ENCODE peak calls at places on chromosome 6, in six cellular contexts. P is activated naive CD8-positive, alpha-beta T cell treated with anti-CD3 and anti-CD28 coated beads, Interleukin-2, amount 50 U/mL, for 24 hours; R is stimulated activated CD8-positive, alpha-beta memory T cell treated with anti-CD3 and anti-CD28 coated beads, Interleukin-7, amount 100 ng/mL, for 1 hour; Q is adipocyte; O is ACHN; S is T follicular helper cell. Y is an unnamed sample.

GRCh38 chr6:70474751-70475150 is 61.4 kb downstream of the FAM135A start:
- DNase-seq in P (no peak), R (no peak), Q (no peak), O (no peak), S (no peak), Y (no peak)

GRCh38 chr6:17879224-17879623 is 108.2 kb downstream of the KIF13A start:
- DNase-seq in P (no peak), R (no peak), Q (no peak), O (no peak), S (no peak), Y (peak)

GRCh38 chr6:134851548-134851947 is 98.4 kb downstream of the ALDH8A1 start:
- DNase-seq in P (no peak), R (no peak), Q (no peak), O (no peak), S (no peak), Y (no peak)

GRCh38 chr6:159254186-159254585 is 85.0 kb downstream of the FNDC1 start:
- DNase-seq in P (no peak), R (no peak), Q (peak), O (no peak), S (no peak), Y (no peak)

GRCh38 chr6:153644000-153644399 is 395.0 kb upstream of the OPRM1 start:
- DNase-seq in P (no peak), R (no peak), Q (no peak), O (no peak), S (no peak), Y (no peak)

GRCh38 chr6:29757282-29757681 is 34.0 kb downstream of the HLA-F start:
- DNase-seq in P (no peak), R (no peak), Q (no peak), O (no peak), S (no peak), Y (no peak)

GRCh38 chr6:156557269-156557885 is 219.8 kb upstream of the ARID1B start:
- DNase-seq in P (no peak), R (no peak), Q (no peak), O (no peak), S (no peak), Y (peak)

GRCh38 chr6:20334334-20334733 is 67.3 kb upstream of the E2F3 start:
- DNase-seq in P (no peak), R (no peak), Q (no peak), O (no peak), S (no peak), Y (no peak)

GRCh38 chr6:17907467-17908229 is 79.8 kb downstream of the KIF13A start:
- DNase-seq in P (no peak), R (no peak), Q (peak), O (peak), S (no peak), Y (peak)

GRCh38 chr6:54404791-54405190 is 96.5 kb downstream of the TINAG start:
- DNase-seq in P (no peak), R (no peak), Q (no peak), O (no peak), S (no peak), Y (no peak)

GRCh38 chr6:33770116-33770832 is 18.7 kb downstream of the LEMD2 start:
- DNase-seq in P (no peak), R (no peak), Q (no peak), O (no peak), S (no peak), Y (no peak)

GRCh38 chr6:39009476-39009875 is 39.1 kb upstream of the GLP1R start:
- DNase-seq in P (no peak), R (no peak), Q (no peak), O (no peak), S (no peak), Y (no peak)

GRCh38 chr6:89353702-89354392 is 1.3 kb upstream of the UBE2J1 start:
- DNase-seq in P (no peak), R (no peak), Q (no peak), O (no peak), S (no peak), Y (no peak)

GRCh38 chr6:167714166-167714565 is 112.5 kb upstream of the AFDN start:
- DNase-seq in P (no peak), R (no peak), Q (no peak), O (no peak), S (no peak), Y (no peak)

GRCh38 chr6:167747152-167747427 is 79.6 kb upstream of the AFDN start:
- DNase-seq in P (no peak), R (no peak), Q (no peak), O (no peak), S (no peak), Y (no peak)

Y was measured in fibroblast of the aortic adventitia.